ENCODE peak calls at places on chromosomes 1 and 21, in ten cellular contexts. One of them, this sample, is unnamed.

GRCh38 chr1:214588963-214589597 is 13.9 kb upstream of the CENPF start:
- DNase-seq in upper lobe of left lung: no peak
- DNase-seq in transverse colon: no peak
- DNase-seq in adrenal gland: peak
- DNase-seq in GM12878: no peak
- DNase-seq in HCT116: no peak
- DNase-seq in lower leg skin: no peak
- DNase-seq in uterus: no peak
- DNase-seq in right lobe of liver: no peak
- DNase-seq in heart left ventricle: no peak
- DNase-seq in this sample: no peak

GRCh38 chr1:33120436-33121231 is 39.7 kb downstream of the AZIN2 start:
- DNase-seq in upper lobe of left lung: no peak
- DNase-seq in transverse colon: no peak
- DNase-seq in adrenal gland: no peak
- DNase-seq in GM12878: no peak
- DNase-seq in HCT116: no peak
- DNase-seq in lower leg skin: peak
- DNase-seq in uterus: no peak
- DNase-seq in right lobe of liver: no peak
- DNase-seq in heart left ventricle: no peak
- DNase-seq in this sample: no peak

GRCh38 chr1:91764471-91765115 is 121.4 kb downstream of the TGFBR3 start:
- DNase-seq in upper lobe of left lung: no peak
- DNase-seq in transverse colon: no peak
- DNase-seq in adrenal gland: no peak
- DNase-seq in GM12878: no peak
- DNase-seq in HCT116: no peak
- DNase-seq in lower leg skin: peak
- DNase-seq in uterus: no peak
- DNase-seq in right lobe of liver: no peak
- DNase-seq in heart left ventricle: no peak
- DNase-seq in this sample: no peak

GRCh38 chr1:84892657-84893618 is at the start of gene LPAR3:
- DNase-seq in upper lobe of left lung: no peak
- DNase-seq in transverse colon: peak
- DNase-seq in adrenal gland: no peak
- DNase-seq in GM12878: no peak
- DNase-seq in HCT116: peak
- DNase-seq in lower leg skin: no peak
- DNase-seq in uterus: no peak
- DNase-seq in right lobe of liver: no peak
- DNase-seq in heart left ventricle: peak
- DNase-seq in this sample: no peak

GRCh38 chr1:92315766-92316413 is 17.0 kb downstream of the RPAP2 start:
- DNase-seq in upper lobe of left lung: no peak
- DNase-seq in transverse colon: peak
- DNase-seq in adrenal gland: no peak
- DNase-seq in GM12878: no peak
- DNase-seq in HCT116: no peak
- DNase-seq in lower leg skin: no peak
- DNase-seq in uterus: no peak
- DNase-seq in right lobe of liver: no peak
- DNase-seq in heart left ventricle: no peak
- DNase-seq in this sample: no peak

GRCh38 chr1:240635466-240636256 is 23.7 kb upstream of the GREM2 start:
- DNase-seq in upper lobe of left lung: no peak
- DNase-seq in transverse colon: no peak
- DNase-seq in adrenal gland: no peak
- DNase-seq in GM12878: no peak
- DNase-seq in HCT116: no peak
- DNase-seq in lower leg skin: no peak
- DNase-seq in uterus: no peak
- DNase-seq in right lobe of liver: no peak
- DNase-seq in heart left ventricle: no peak
- DNase-seq in this sample: no peak

GRCh38 chr1:179807691-179808485 is 64.8 kb downstream of the FAM163A start:
- DNase-seq in upper lobe of left lung: no peak
- DNase-seq in transverse colon: no peak
- DNase-seq in adrenal gland: no peak
- DNase-seq in GM12878: no peak
- DNase-seq in HCT116: no peak
- DNase-seq in lower leg skin: no peak
- DNase-seq in uterus: no peak
- DNase-seq in right lobe of liver: no peak
- DNase-seq in heart left ventricle: no peak
- DNase-seq in this sample: peak

GRCh38 chr1:9078035-9078948 is 8.9 kb upstream of the SLC2A5 start:
- DNase-seq in upper lobe of left lung: peak
- DNase-seq in transverse colon: no peak
- DNase-seq in adrenal gland: no peak
- DNase-seq in GM12878: peak
- DNase-seq in HCT116: no peak
- DNase-seq in lower leg skin: no peak
- DNase-seq in uterus: no peak
- DNase-seq in right lobe of liver: no peak
- DNase-seq in heart left ventricle: no peak
- DNase-seq in this sample: no peak

GRCh38 chr21:37700641-37701202 is 215.5 kb downstream of the KCNJ6 start:
- DNase-seq in upper lobe of left lung: no peak
- DNase-seq in transverse colon: no peak
- DNase-seq in adrenal gland: peak
- DNase-seq in GM12878: peak
- DNase-seq in HCT116: peak
- DNase-seq in lower leg skin: no peak
- DNase-seq in uterus: no peak
- DNase-seq in right lobe of liver: no peak
- DNase-seq in heart left ventricle: no peak
- DNase-seq in this sample: no peak

GRCh38 chr1:173861731-173862145 is 6.1 kb downstream of the GAS5 start:
- DNase-seq in upper lobe of left lung: no peak
- DNase-seq in transverse colon: no peak
- DNase-seq in adrenal gland: no peak
- DNase-seq in GM12878: no peak
- DNase-seq in HCT116: no peak
- DNase-seq in lower leg skin: no peak
- DNase-seq in uterus: no peak
- DNase-seq in right lobe of liver: no peak
- DNase-seq in heart left ventricle: no peak
- DNase-seq in this sample: no peak

DNA sequence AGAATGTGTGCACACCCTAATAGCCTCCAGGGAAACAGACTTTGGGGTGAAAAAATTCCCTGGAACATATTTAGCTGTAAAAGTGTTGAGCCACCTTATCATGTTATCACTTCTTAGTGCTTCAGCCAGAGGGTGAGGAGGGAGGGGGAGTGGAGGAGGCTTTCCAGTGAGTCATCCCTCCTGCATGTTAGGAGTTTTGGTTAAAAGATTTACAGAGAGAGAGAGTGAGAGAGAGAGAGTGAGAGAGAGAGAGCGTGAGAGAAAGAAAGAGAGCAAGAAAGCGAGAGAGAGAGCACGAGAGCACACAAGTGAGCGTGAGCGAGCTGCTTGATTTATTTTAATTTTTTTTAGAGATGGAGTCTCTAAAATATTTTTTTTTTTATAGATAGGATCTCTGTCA is 13.5 kb upstream of the CACNA1E start:
- DNase-seq in upper lobe of left lung: no peak
- DNase-seq in transverse colon: no peak
- DNase-seq in adrenal gland: peak
- DNase-seq in GM12878: no peak
- DNase-seq in HCT116: no peak
- DNase-seq in lower leg skin: no peak
- DNase-seq in uterus: peak
- DNase-seq in right lobe of liver: no peak
- DNase-seq in heart left ventricle: no peak
- DNase-seq in this sample: no peak
- TF ChIP-seq POLR2A in upper lobe of left lung: no peak
- TF ChIP-seq POLR2A in transverse colon: no peak
- TF ChIP-seq POLR2A in adrenal gland: no peak
- TF ChIP-seq POLR2A in GM12878: no peak
- TF ChIP-seq POLR2A in HCT116: no peak
- TF ChIP-seq POLR2A in lower leg skin: no peak
- TF ChIP-seq POLR2A in uterus: no peak
- TF ChIP-seq POLR2A in right lobe of liver: no peak
- TF ChIP-seq POLR2A in heart left ventricle: no peak
- TF ChIP-seq POLR2A in this sample: no peak

DNA sequence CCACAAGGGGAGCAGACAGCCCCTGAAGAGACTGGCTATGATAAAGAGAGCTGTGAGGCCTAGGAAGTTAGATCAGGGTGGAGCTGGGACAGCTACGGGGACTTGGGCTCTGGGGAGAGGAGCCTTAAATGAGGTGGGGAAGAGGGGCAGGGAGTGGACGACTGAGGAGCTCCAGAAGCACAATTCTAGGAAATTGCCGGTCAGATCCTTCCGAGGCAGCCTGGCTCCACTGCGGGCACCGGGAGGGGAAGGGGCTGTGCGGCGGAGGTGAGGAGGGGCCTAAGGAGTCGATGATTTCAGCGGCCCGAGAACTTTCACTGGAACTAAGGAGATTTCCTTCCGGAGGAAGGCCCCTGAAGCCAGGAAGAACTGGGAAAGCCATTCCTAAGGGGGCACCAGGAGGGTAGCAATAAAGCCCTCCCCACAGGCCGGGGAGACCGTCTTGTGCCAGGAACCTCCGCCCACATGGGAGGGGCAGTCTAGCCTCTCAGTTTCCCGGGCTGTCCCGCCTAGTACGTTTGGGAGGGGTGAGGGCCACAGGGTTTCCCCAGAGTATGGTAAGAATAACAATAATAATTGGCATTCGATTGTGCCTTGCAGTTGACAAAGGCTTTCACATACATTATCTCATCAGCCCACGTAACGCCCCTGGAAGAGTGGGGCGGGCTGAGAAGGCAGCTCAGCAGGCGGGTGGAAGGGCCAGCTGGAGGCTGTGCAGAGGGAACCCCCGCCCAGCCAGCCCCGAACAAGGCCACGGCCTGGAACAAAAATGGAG is 19.6 kb downstream of the NPR1 start:
- DNase-seq in upper lobe of left lung: peak
- DNase-seq in transverse colon: no peak
- DNase-seq in adrenal gland: peak
- DNase-seq in GM12878: no peak
- DNase-seq in HCT116: no peak
- DNase-seq in lower leg skin: no peak
- DNase-seq in uterus: peak
- DNase-seq in right lobe of liver: no peak
- DNase-seq in heart left ventricle: peak
- DNase-seq in this sample: peak
- H3K4me3 ChIP-seq in upper lobe of left lung: peak
- H3K4me3 ChIP-seq in transverse colon: no peak
- H3K4me3 ChIP-seq in adrenal gland: no peak
- H3K4me3 ChIP-seq in GM12878: no peak
- H3K4me3 ChIP-seq in HCT116: no peak
- H3K4me3 ChIP-seq in lower leg skin: no peak
- H3K4me3 ChIP-seq in uterus: no peak
- H3K4me3 ChIP-seq in right lobe of liver: no peak
- H3K4me3 ChIP-seq in heart left ventricle: peak
- H3K4me3 ChIP-seq in this sample: peak

DNA sequence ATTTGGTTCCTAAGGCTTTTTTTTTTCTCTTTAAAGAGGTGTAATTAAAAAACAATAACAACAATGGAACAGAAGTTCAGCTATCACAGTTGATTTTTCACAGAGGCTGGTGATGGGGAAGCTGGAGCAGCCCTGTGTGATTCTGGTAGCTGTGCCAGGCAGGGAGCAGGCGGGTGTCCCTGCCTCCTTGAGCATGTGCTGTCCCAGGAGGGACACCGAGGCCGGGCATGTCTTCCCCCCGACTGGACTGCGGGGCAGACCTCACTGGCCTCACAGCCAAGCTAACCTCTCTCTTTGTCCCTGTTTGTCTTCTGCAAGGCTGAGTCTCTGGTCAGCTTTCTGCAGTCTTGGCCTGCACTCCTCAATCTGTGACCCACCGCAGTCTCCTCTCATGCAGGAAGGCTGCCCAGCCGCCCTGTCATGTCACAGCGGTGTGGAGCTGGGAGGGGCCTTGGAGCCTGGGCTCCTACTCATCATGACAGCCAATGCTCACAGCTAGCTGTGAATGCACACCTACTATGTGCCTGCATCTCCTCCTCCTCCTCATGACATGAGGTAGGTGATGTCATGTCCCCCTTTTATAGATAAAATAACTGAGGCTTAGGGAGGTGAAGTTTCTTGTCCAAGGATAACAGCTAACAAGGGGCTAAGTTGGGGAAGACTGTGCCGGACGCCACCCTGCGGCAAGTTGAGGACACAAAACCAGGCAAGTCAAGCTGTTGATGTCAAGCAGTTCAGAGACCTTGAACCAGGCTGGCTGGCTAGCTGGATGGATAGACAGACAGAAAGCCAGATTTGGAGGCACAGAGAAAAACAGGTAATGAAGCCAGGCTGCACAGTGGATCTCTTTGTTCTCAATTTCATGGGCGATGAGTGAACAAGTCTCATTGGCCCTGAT is 10.2 kb upstream of the ACTL8 start:
- DNase-seq in upper lobe of left lung: no peak
- DNase-seq in transverse colon: no peak
- DNase-seq in adrenal gland: no peak
- DNase-seq in GM12878: no peak
- DNase-seq in HCT116: no peak
- DNase-seq in lower leg skin: no peak
- DNase-seq in uterus: no peak
- DNase-seq in right lobe of liver: no peak
- DNase-seq in heart left ventricle: no peak
- DNase-seq in this sample: peak
- TF ChIP-seq CTCF in upper lobe of left lung: no peak
- TF ChIP-seq CTCF in transverse colon: no peak
- TF ChIP-seq CTCF in adrenal gland: no peak
- TF ChIP-seq CTCF in GM12878: no peak
- TF ChIP-seq CTCF in HCT116: no peak
- TF ChIP-seq CTCF in lower leg skin: no peak
- TF ChIP-seq CTCF in uterus: no peak
- TF ChIP-seq CTCF in right lobe of liver: no peak
- TF ChIP-seq CTCF in heart left ventricle: no peak
- TF ChIP-seq CTCF in this sample: no peak

DNA sequence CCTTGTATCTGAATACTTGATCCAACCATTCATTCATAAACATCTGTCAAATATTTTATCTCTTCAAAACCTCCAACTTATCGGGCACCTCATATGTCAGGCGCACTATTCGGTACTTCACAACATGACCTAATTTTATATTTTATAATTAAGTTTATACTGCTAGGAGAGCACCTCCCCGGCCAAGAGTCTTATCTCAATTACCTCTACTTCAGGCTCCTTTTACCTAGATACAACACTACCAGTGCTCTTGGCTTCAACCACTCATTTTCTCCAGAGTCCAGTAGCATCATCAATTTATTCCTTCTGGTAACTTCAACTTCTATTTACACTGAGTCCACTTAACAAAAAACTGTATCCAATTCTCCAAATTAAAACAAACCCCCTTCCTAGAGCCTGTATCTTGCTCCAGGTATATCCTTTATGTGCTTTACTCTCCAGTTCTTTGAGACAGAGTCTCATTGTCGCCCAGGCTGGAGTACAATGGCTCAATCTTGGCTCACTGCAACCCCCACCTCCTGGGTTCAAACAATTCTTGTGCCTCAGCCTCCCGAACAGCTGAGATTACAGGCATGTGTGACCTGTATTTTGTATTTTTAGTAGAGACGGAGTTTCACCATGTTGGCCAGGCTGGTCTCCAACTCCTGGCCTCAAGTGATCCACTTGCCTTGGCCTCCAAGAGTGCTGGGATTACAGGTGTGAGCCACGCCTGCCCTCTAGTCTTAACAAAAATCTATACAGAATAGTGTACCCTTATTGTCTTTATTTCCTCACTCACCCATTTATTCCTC is 18.8 kb downstream of the GPBP1L1 start:
- DNase-seq in upper lobe of left lung: no peak
- DNase-seq in transverse colon: no peak
- DNase-seq in adrenal gland: no peak
- DNase-seq in GM12878: no peak
- DNase-seq in HCT116: no peak
- DNase-seq in lower leg skin: no peak
- DNase-seq in uterus: no peak
- DNase-seq in right lobe of liver: no peak
- DNase-seq in heart left ventricle: no peak
- DNase-seq in this sample: no peak
- TF ChIP-seq POLR2A in upper lobe of left lung: no peak
- TF ChIP-seq POLR2A in transverse colon: no peak
- TF ChIP-seq POLR2A in adrenal gland: no peak
- TF ChIP-seq POLR2A in GM12878: no peak
- TF ChIP-seq POLR2A in HCT116: no peak
- TF ChIP-seq POLR2A in lower leg skin: no peak
- TF ChIP-seq POLR2A in uterus: no peak
- TF ChIP-seq POLR2A in right lobe of liver: no peak
- TF ChIP-seq POLR2A in heart left ventricle: no peak
- TF ChIP-seq POLR2A in this sample: no peak